ENCODE peak calls at places on chromosomes 7 and 10, in six cellular contexts. One of them, this sample, is unnamed.

GRCh38 chr7:35015346-35015859 is 21.9 kb downstream of the DPY19L1 start:
- DNase-seq in lower lobe of right lung: no peak
- DNase-seq in AG10803: no peak
- DNase-seq in endodermal cell: peak; percentile 73
- DNase-seq in epithelial cell of esophagus: no peak
- DNase-seq in tibial artery: no peak
- DNase-seq in this sample: no peak

GRCh38 chr7:131400833-131401593 is 73.3 kb downstream of the MKLN1 start:
- DNase-seq in AG10803: peak; percentile 31
- DNase-seq in endodermal cell: no peak
- DNase-seq in tibial artery: no peak
- DNase-seq in epithelial cell of esophagus: no peak
- DNase-seq in lower lobe of right lung: no peak
- DNase-seq in this sample: no peak

GRCh38 chr7:23277359-23277989 is 21.7 kb upstream of the MALSU1 start:
- DNase-seq in lower lobe of right lung: no peak
- DNase-seq in tibial artery: no peak
- DNase-seq in epithelial cell of esophagus: peak; percentile 76
- DNase-seq in AG10803: peak; percentile 65
- DNase-seq in endodermal cell: peak; percentile 72
- DNase-seq in this sample: no peak

GRCh38 chr10:132391372-132392020 is 5.5 kb upstream of the PWWP2B start:
- DNase-seq in lower lobe of right lung: no peak
- DNase-seq in epithelial cell of esophagus: no peak
- DNase-seq in tibial artery: no peak
- DNase-seq in endodermal cell: no peak
- DNase-seq in AG10803: no peak
- DNase-seq in this sample: no peak

GRCh38 chr10:131850490-131850880 is 50.3 kb upstream of the PPP2R2D start:
- DNase-seq in tibial artery: no peak
- DNase-seq in epithelial cell of esophagus: no peak
- DNase-seq in lower lobe of right lung: no peak
- DNase-seq in AG10803: peak; percentile 5
- DNase-seq in endodermal cell: no peak
- DNase-seq in this sample: no peak

GRCh38 chr7:41696323-41696916 is 6.5 kb downstream of the INHBA start:
- DNase-seq in endodermal cell: peak; percentile 92
- DNase-seq in AG10803: peak; percentile 75
- DNase-seq in epithelial cell of esophagus: peak; percentile 72
- DNase-seq in tibial artery: peak; percentile 86
- DNase-seq in lower lobe of right lung: peak; percentile 76
- DNase-seq in this sample: no peak

GRCh38 chr7:129779602-129780256 is 168.2 kb downstream of the NRF1 start:
- DNase-seq in AG10803: no peak
- DNase-seq in epithelial cell of esophagus: peak; percentile 79
- DNase-seq in tibial artery: no peak
- DNase-seq in endodermal cell: no peak
- DNase-seq in lower lobe of right lung: peak; percentile 85
- DNase-seq in this sample: no peak

GRCh38 chr10:114471906-114472873 is 67.9 kb upstream of the AFAP1L2 start:
- DNase-seq in AG10803: no peak
- DNase-seq in endodermal cell: peak; percentile 76
- DNase-seq in tibial artery: no peak
- DNase-seq in epithelial cell of esophagus: peak; percentile 50
- DNase-seq in lower lobe of right lung: no peak
- DNase-seq in this sample: no peak

GRCh38 chr10:85542149-85542548 is 824.4 kb downstream of the GRID1 start:
- DNase-seq in epithelial cell of esophagus: no peak
- DNase-seq in endodermal cell: no peak
- DNase-seq in lower lobe of right lung: no peak
- DNase-seq in AG10803: no peak
- DNase-seq in tibial artery: no peak
- DNase-seq in this sample: no peak

GRCh38 chr7:100671353-100672327 is 1.9 kb upstream of the GNB2 start:
- DNase-seq in AG10803: no peak
- DNase-seq in endodermal cell: no peak
- DNase-seq in epithelial cell of esophagus: no peak
- DNase-seq in tibial artery: no peak
- DNase-seq in lower lobe of right lung: no peak
- DNase-seq in this sample: no peak

GRCh38 chr10:91551856-91552255 is 81.0 kb downstream of the PPP1R3C start:
- DNase-seq in tibial artery: peak; percentile 53
- DNase-seq in lower lobe of right lung: no peak
- DNase-seq in endodermal cell: peak; percentile 91
- DNase-seq in epithelial cell of esophagus: peak; percentile 50
- DNase-seq in AG10803: peak; percentile 75
- DNase-seq in this sample: no peak

GRCh38 chr7:135224027-135224426 is 9.6 kb upstream of the STRA8 start:
- DNase-seq in endodermal cell: no peak
- DNase-seq in lower lobe of right lung: no peak
- DNase-seq in AG10803: no peak
- DNase-seq in epithelial cell of esophagus: no peak
- DNase-seq in tibial artery: no peak
- DNase-seq in this sample: no peak

GRCh38 chr7:157436763-157437480 is 100.1 kb downstream of the DNAJB6 start:
- DNase-seq in endodermal cell: peak; percentile 38
- DNase-seq in AG10803: peak; percentile 31
- DNase-seq in epithelial cell of esophagus: no peak
- DNase-seq in tibial artery: no peak
- DNase-seq in lower lobe of right lung: peak; percentile 6
- DNase-seq in this sample: no peak

GRCh38 chr7:135744938-135745701 is 3.5 kb downstream of the FAM180A start:
- DNase-seq in AG10803: peak; percentile 86
- DNase-seq in lower lobe of right lung: no peak
- DNase-seq in tibial artery: no peak
- DNase-seq in epithelial cell of esophagus: peak; percentile 93
- DNase-seq in endodermal cell: no peak
- DNase-seq in this sample: no peak

GRCh38 chr7:13336227-13336626 is 648.8 kb downstream of the ARL4A start:
- DNase-seq in AG10803: peak; percentile 50
- DNase-seq in lower lobe of right lung: no peak
- DNase-seq in tibial artery: no peak
- DNase-seq in epithelial cell of esophagus: peak; percentile 67
- DNase-seq in endodermal cell: no peak
- DNase-seq in this sample: no peak

GRCh38 chr7:34837826-34838225 is 179.8 kb downstream of the NPSR1 start:
- DNase-seq in lower lobe of right lung: no peak
- DNase-seq in epithelial cell of esophagus: peak; percentile 24
- DNase-seq in AG10803: no peak
- DNase-seq in tibial artery: no peak
- DNase-seq in endodermal cell: no peak
- DNase-seq in this sample: no peak

GRCh38 chr7:151233111-151233701 is 923 bp downstream of the CHPF2 start:
- DNase-seq in epithelial cell of esophagus: peak; percentile 87
- DNase-seq in lower lobe of right lung: no peak
- DNase-seq in AG10803: peak; percentile 75
- DNase-seq in endodermal cell: no peak
- DNase-seq in tibial artery: no peak
- DNase-seq in this sample: peak; percentile 65

GRCh38 chr10:18583575-18584270 is 67.7 kb downstream of the NSUN6 start:
- DNase-seq in endodermal cell: peak; percentile 54
- DNase-seq in AG10803: no peak
- DNase-seq in epithelial cell of esophagus: no peak
- DNase-seq in tibial artery: no peak
- DNase-seq in lower lobe of right lung: no peak
- DNase-seq in this sample: no peak

GRCh38 chr10:124864421-124865193 is 63.0 kb downstream of the ABRAXAS2 start:
- DNase-seq in tibial artery: no peak
- DNase-seq in endodermal cell: no peak
- DNase-seq in epithelial cell of esophagus: peak; percentile 65
- DNase-seq in AG10803: no peak
- DNase-seq in lower lobe of right lung: peak; percentile 81
- DNase-seq in this sample: no peak

GRCh38 chr10:129900825-129901224 is 63.2 kb downstream of the EBF3 start:
- DNase-seq in epithelial cell of esophagus: no peak
- DNase-seq in AG10803: no peak
- DNase-seq in lower lobe of right lung: no peak
- DNase-seq in endodermal cell: no peak
- DNase-seq in tibial artery: no peak
- DNase-seq in this sample: no peak

GRCh38 chr10:14758994-14759664 is 15.6 kb downstream of the FAM107B start:
- DNase-seq in tibial artery: no peak
- DNase-seq in lower lobe of right lung: no peak
- DNase-seq in epithelial cell of esophagus: peak; percentile 8
- DNase-seq in AG10803: no peak
- DNase-seq in endodermal cell: no peak
- DNase-seq in this sample: no peak

GRCh38 chr7:146937836-146938235 is 821.2 kb downstream of the CNTNAP2 start:
- DNase-seq in epithelial cell of esophagus: no peak
- DNase-seq in endodermal cell: no peak
- DNase-seq in lower lobe of right lung: no peak
- DNase-seq in tibial artery: no peak
- DNase-seq in AG10803: no peak
- DNase-seq in this sample: no peak

GRCh38 chr7:34100661-34101060 is 195.3 kb downstream of the BMPER start:
- DNase-seq in endodermal cell: no peak
- DNase-seq in lower lobe of right lung: no peak
- DNase-seq in AG10803: no peak
- DNase-seq in epithelial cell of esophagus: peak; percentile 69
- DNase-seq in tibial artery: no peak
- DNase-seq in this sample: no peak

DNA sequence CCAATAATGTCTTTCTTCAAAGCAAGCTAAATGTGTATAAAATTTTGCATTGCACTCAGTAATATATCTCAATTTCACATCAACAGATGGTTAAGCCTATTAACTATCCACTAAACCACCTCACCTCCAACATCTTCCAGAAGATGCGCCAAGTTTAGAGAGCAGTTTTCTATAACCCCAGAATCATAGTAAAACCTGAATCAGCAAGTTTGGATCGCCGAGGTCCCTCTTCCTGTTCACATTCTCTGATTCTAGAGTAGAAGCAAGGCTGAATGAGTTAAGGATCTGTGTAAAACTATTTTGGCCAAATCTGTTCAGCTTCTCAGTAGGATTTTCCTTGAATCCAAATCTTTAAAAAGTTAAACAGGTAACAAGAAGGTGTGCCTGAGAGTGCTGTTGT is 1.4 kb upstream of the FAM204A start:
- DNase-seq in tibial artery: no peak
- DNase-seq in endodermal cell: no peak
- DNase-seq in epithelial cell of esophagus: no peak
- DNase-seq in lower lobe of right lung: no peak
- DNase-seq in AG10803: no peak
- DNase-seq in this sample: no peak
- TF ChIP-seq CTCF in tibial artery: no peak
- TF ChIP-seq CTCF in endodermal cell: no peak
- TF ChIP-seq CTCF in epithelial cell of esophagus: no peak
- TF ChIP-seq CTCF in lower lobe of right lung: no peak
- TF ChIP-seq CTCF in AG10803: no peak
- TF ChIP-seq CTCF in this sample: no peak

DNA sequence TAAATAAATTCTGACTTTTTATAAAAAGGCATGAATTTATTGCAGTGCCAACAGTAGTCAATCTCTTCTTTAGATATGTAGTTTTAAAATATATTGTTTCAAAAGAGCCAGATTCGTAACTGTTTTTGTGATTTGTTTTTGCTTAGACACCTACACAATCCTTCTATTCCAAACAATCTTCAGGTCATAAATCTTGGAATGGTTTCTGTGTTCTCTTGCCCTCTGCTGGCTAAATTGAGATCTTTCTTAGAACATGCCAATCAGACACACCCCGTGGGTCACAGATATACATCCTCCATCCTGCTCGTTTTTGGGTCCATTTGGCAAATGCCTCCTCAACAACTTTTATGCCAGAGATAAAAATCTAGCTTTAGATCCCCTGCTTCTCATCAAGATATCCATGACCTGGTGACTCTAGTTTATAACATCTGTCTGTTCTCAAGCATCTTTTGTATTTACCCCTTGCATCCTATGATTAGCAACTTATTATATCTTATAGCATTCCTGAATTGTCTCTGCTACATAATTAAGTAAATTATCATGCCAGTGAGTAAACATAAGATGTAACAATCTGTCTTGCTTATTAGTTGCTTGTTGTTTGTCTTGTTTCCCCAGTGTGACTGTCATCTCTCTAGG is 35.3 kb upstream of the IFRD1 start:
- DNase-seq in lower lobe of right lung: no peak
- DNase-seq in endodermal cell: no peak
- DNase-seq in AG10803: no peak
- DNase-seq in epithelial cell of esophagus: peak; percentile 66
- DNase-seq in tibial artery: no peak
- DNase-seq in this sample: no peak
- TF ChIP-seq CTCF in lower lobe of right lung: peak; percentile 53
- TF ChIP-seq CTCF in endodermal cell: peak; percentile 80
- TF ChIP-seq CTCF in AG10803: peak; percentile 62
- TF ChIP-seq CTCF in epithelial cell of esophagus: peak; percentile 70
- TF ChIP-seq CTCF in tibial artery: peak; percentile 43
- TF ChIP-seq CTCF in this sample: peak; percentile 21

GRCh38 chr7:142030294-142030693 is 34.6 kb downstream of the MGAM start:
- DNase-seq in lower lobe of right lung: no peak
- DNase-seq in epithelial cell of esophagus: peak; percentile 73
- DNase-seq in AG10803: peak; percentile 4
- DNase-seq in tibial artery: no peak
- DNase-seq in endodermal cell: no peak
- DNase-seq in this sample: no peak

GRCh38 chr7:142025896-142026295 is 30.2 kb downstream of the MGAM start:
- DNase-seq in endodermal cell: no peak
- DNase-seq in epithelial cell of esophagus: peak; percentile 91
- DNase-seq in tibial artery: no peak
- DNase-seq in lower lobe of right lung: no peak
- DNase-seq in AG10803: no peak
- DNase-seq in this sample: no peak

DNA sequence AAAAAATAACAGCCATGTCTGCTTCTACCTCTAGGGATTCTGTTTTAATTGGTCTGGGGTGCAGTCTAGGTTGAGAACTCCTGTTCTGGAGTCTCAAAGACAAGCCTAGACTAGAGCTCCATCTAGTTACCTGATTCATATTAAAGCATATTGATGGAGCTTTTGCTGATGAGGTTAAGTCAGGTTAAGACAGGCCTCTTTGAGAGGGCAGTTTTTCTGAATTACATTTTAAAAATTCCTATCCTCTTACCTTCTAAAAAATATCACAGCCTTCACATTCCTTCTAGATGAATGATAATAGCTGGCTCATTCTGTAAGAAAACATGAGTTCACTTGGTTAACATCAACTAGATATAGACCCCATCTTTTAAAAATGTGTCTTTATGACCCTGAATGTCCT is 28.9 kb downstream of the MGAM start:
- DNase-seq in endodermal cell: no peak
- DNase-seq in lower lobe of right lung: no peak
- DNase-seq in tibial artery: no peak
- DNase-seq in AG10803: peak; percentile 7
- DNase-seq in epithelial cell of esophagus: peak; percentile 93
- DNase-seq in this sample: no peak
- TF ChIP-seq CTCF in endodermal cell: no peak
- TF ChIP-seq CTCF in lower lobe of right lung: no peak
- TF ChIP-seq CTCF in tibial artery: no peak
- TF ChIP-seq CTCF in AG10803: no peak
- TF ChIP-seq CTCF in epithelial cell of esophagus: peak; percentile 26
- TF ChIP-seq CTCF in this sample: no peak

DNA sequence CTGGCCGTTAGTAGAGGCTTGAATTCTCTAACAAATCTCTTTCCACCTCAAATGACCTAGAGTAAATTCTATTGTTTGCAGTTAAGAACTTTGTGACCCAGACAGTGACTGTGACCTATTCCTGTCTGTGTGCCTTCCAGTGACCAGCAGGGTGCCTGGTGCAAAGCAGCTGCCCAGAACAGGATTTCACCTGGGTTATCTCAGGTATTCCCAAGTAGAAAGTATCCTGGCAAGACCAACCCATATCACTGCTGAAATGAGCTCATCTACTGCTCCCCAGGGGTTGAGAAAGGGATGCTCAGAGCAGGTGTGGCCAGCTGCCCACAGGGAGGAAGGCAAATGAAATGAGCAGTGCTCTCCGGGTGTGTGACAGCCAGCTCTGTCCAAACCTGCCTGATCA is 2.1 kb upstream of the MSMB start:
- DNase-seq in AG10803: no peak
- DNase-seq in epithelial cell of esophagus: peak; percentile 60
- DNase-seq in tibial artery: no peak
- DNase-seq in lower lobe of right lung: no peak
- DNase-seq in endodermal cell: peak; percentile 87
- DNase-seq in this sample: no peak
- TF ChIP-seq CTCF in AG10803: no peak
- TF ChIP-seq CTCF in epithelial cell of esophagus: no peak
- TF ChIP-seq CTCF in tibial artery: no peak
- TF ChIP-seq CTCF in lower lobe of right lung: no peak
- TF ChIP-seq CTCF in endodermal cell: peak; percentile 56
- TF ChIP-seq CTCF in this sample: no peak